ENCODE peak calls at places on chromosomes 3 and 15, in eight cellular contexts. One of them, this sample, is unnamed.
A peak's percentile ranks its signal among the peaks of the same experiment; 100 is the strongest.

GRCh38 chr3:150480802-150481201 is 65.5 kb downstream of the SERP1 start:
- DNase-seq in pancreas: no peak
- DNase-seq in choroid plexus epithelial cell: no peak
- DNase-seq in neural crest cell: no peak
- DNase-seq in mesothelial cell of epicardium: no peak
- DNase-seq in WERI-Rb-1: no peak
- DNase-seq in heart right ventricle: no peak
- DNase-seq in BJ: no peak
- DNase-seq in this sample: no peak

GRCh38 chr3:176896640-176897039 is 300.6 kb downstream of the TBL1XR1 start:
- DNase-seq in pancreas: no peak
- DNase-seq in choroid plexus epithelial cell: no peak
- DNase-seq in neural crest cell: no peak
- DNase-seq in mesothelial cell of epicardium: no peak
- DNase-seq in WERI-Rb-1: no peak
- DNase-seq in heart right ventricle: no peak
- DNase-seq in BJ: no peak
- DNase-seq in this sample: no peak

GRCh38 chr15:64161688-64162477 is 939 bp downstream of the PPIB start:
- DNase-seq in pancreas: no peak
- DNase-seq in choroid plexus epithelial cell: no peak
- DNase-seq in neural crest cell: no peak
- DNase-seq in mesothelial cell of epicardium: no peak
- DNase-seq in WERI-Rb-1: no peak
- DNase-seq in heart right ventricle: no peak
- DNase-seq in BJ: no peak
- DNase-seq in this sample: no peak

GRCh38 chr15:83107841-83108181 is 366 bp downstream of the TM6SF1 start:
- DNase-seq in pancreas: no peak
- DNase-seq in choroid plexus epithelial cell: no peak
- DNase-seq in neural crest cell: no peak
- DNase-seq in mesothelial cell of epicardium: no peak
- DNase-seq in WERI-Rb-1: no peak
- DNase-seq in heart right ventricle: no peak
- DNase-seq in BJ: no peak
- DNase-seq in this sample: no peak

GRCh38 chr3:194976813-194977322 is 291.2 kb downstream of the FAM43A start:
- DNase-seq in pancreas: no peak
- DNase-seq in choroid plexus epithelial cell: no peak
- DNase-seq in neural crest cell: no peak
- DNase-seq in mesothelial cell of epicardium: no peak
- DNase-seq in WERI-Rb-1: no peak
- DNase-seq in heart right ventricle: no peak
- DNase-seq in BJ: no peak
- DNase-seq in this sample: peak; percentile 16

GRCh38 chr3:55169161-55169560 is 241.3 kb upstream of the LRTM1 start:
- DNase-seq in pancreas: no peak
- DNase-seq in choroid plexus epithelial cell: peak; percentile 29
- DNase-seq in neural crest cell: no peak
- DNase-seq in mesothelial cell of epicardium: no peak
- DNase-seq in WERI-Rb-1: no peak
- DNase-seq in heart right ventricle: no peak
- DNase-seq in BJ: no peak
- DNase-seq in this sample: no peak

GRCh38 chr3:59143447-59143846 is 93.6 kb upstream of the CFAP20DC start:
- DNase-seq in pancreas: no peak
- DNase-seq in choroid plexus epithelial cell: peak; percentile 24
- DNase-seq in neural crest cell: no peak
- DNase-seq in mesothelial cell of epicardium: no peak
- DNase-seq in WERI-Rb-1: no peak
- DNase-seq in heart right ventricle: no peak
- DNase-seq in BJ: no peak
- DNase-seq in this sample: no peak

GRCh38 chr15:52680041-52680391 is 828 bp upstream of the ATOSA start:
- DNase-seq in pancreas: no peak
- DNase-seq in choroid plexus epithelial cell: peak; percentile 33
- DNase-seq in neural crest cell: no peak
- DNase-seq in mesothelial cell of epicardium: no peak
- DNase-seq in WERI-Rb-1: no peak
- DNase-seq in heart right ventricle: no peak
- DNase-seq in BJ: no peak
- DNase-seq in this sample: no peak

GRCh38 chr3:162195147-162195546 is 698.5 kb downstream of the OTOL1 start:
- DNase-seq in pancreas: no peak
- DNase-seq in choroid plexus epithelial cell: no peak
- DNase-seq in neural crest cell: no peak
- DNase-seq in mesothelial cell of epicardium: no peak
- DNase-seq in WERI-Rb-1: no peak
- DNase-seq in heart right ventricle: no peak
- DNase-seq in BJ: no peak
- DNase-seq in this sample: no peak

GRCh38 chr15:62617741-62618140 is 424.8 kb upstream of the TPM1 start:
- DNase-seq in pancreas: no peak
- DNase-seq in choroid plexus epithelial cell: no peak
- DNase-seq in neural crest cell: no peak
- DNase-seq in mesothelial cell of epicardium: no peak
- DNase-seq in WERI-Rb-1: no peak
- DNase-seq in heart right ventricle: no peak
- DNase-seq in BJ: no peak
- DNase-seq in this sample: no peak

GRCh38 chr15:81176291-81176893 is 20.3 kb upstream of the IL16 start:
- DNase-seq in pancreas: no peak
- DNase-seq in choroid plexus epithelial cell: no peak
- DNase-seq in neural crest cell: no peak
- DNase-seq in mesothelial cell of epicardium: no peak
- DNase-seq in WERI-Rb-1: no peak
- DNase-seq in heart right ventricle: peak; percentile 66
- DNase-seq in BJ: no peak
- DNase-seq in this sample: no peak

GRCh38 chr15:38872732-38873131 is 308.1 kb upstream of the RASGRP1 start:
- DNase-seq in pancreas: no peak
- DNase-seq in choroid plexus epithelial cell: no peak
- DNase-seq in neural crest cell: no peak
- DNase-seq in mesothelial cell of epicardium: no peak
- DNase-seq in WERI-Rb-1: no peak
- DNase-seq in heart right ventricle: no peak
- DNase-seq in BJ: no peak
- DNase-seq in this sample: no peak

GRCh38 chr3:182959474-182960350 is 20.6 kb downstream of the DCUN1D1 start:
- DNase-seq in pancreas: no peak
- DNase-seq in choroid plexus epithelial cell: peak; percentile 56
- DNase-seq in neural crest cell: peak; percentile 9
- DNase-seq in mesothelial cell of epicardium: no peak
- DNase-seq in WERI-Rb-1: no peak
- DNase-seq in heart right ventricle: no peak
- DNase-seq in BJ: no peak
- DNase-seq in this sample: no peak

GRCh38 chr3:29922990-29923746 is 642.3 kb downstream of the RBMS3 start:
- DNase-seq in pancreas: no peak
- DNase-seq in choroid plexus epithelial cell: peak; percentile 93
- DNase-seq in neural crest cell: no peak
- DNase-seq in mesothelial cell of epicardium: no peak
- DNase-seq in WERI-Rb-1: peak; percentile 4
- DNase-seq in heart right ventricle: no peak
- DNase-seq in BJ: peak; percentile 79
- DNase-seq in this sample: no peak

GRCh38 chr3:69174871-69175737 is 52.7 kb upstream of the LMOD3 start:
- DNase-seq in pancreas: no peak
- DNase-seq in choroid plexus epithelial cell: peak; percentile 17
- DNase-seq in neural crest cell: no peak
- DNase-seq in mesothelial cell of epicardium: no peak
- DNase-seq in WERI-Rb-1: no peak
- DNase-seq in heart right ventricle: no peak
- DNase-seq in BJ: no peak
- DNase-seq in this sample: no peak

GRCh38 chr15:85580914-85581313 is 200.5 kb downstream of the AKAP13 start:
- DNase-seq in pancreas: peak; percentile 43
- DNase-seq in choroid plexus epithelial cell: peak; percentile 37
- DNase-seq in neural crest cell: no peak
- DNase-seq in mesothelial cell of epicardium: no peak
- DNase-seq in WERI-Rb-1: no peak
- DNase-seq in heart right ventricle: peak; percentile 28
- DNase-seq in BJ: no peak
- DNase-seq in this sample: no peak

GRCh38 chr3:134373278-134373941 is 837 bp downstream of the AMOTL2 start:
- DNase-seq in pancreas: peak; percentile 74
- DNase-seq in choroid plexus epithelial cell: peak; percentile 94
- DNase-seq in neural crest cell: peak; percentile 75
- DNase-seq in mesothelial cell of epicardium: peak; percentile 72
- DNase-seq in WERI-Rb-1: peak; percentile 76
- DNase-seq in heart right ventricle: peak; percentile 80
- DNase-seq in BJ: no peak
- DNase-seq in this sample: peak; percentile 88

GRCh38 chr3:182626484-182627467 is 166.5 kb upstream of the ATP11B start:
- DNase-seq in pancreas: no peak
- DNase-seq in choroid plexus epithelial cell: no peak
- DNase-seq in neural crest cell: no peak
- DNase-seq in mesothelial cell of epicardium: no peak
- DNase-seq in WERI-Rb-1: no peak
- DNase-seq in heart right ventricle: no peak
- DNase-seq in BJ: no peak
- DNase-seq in this sample: no peak

GRCh38 chr3:134315286-134316106 is 58.8 kb downstream of the AMOTL2 start:
- DNase-seq in pancreas: no peak
- DNase-seq in choroid plexus epithelial cell: peak; percentile 97
- DNase-seq in neural crest cell: no peak
- DNase-seq in mesothelial cell of epicardium: no peak
- DNase-seq in WERI-Rb-1: no peak
- DNase-seq in heart right ventricle: peak; percentile 75
- DNase-seq in BJ: no peak
- DNase-seq in this sample: peak; percentile 48

GRCh38 chr3:111081008-111081545 is 9.5 kb downstream of the NECTIN3 start:
- DNase-seq in pancreas: no peak
- DNase-seq in choroid plexus epithelial cell: peak; percentile 68
- DNase-seq in neural crest cell: no peak
- DNase-seq in mesothelial cell of epicardium: no peak
- DNase-seq in WERI-Rb-1: no peak
- DNase-seq in heart right ventricle: no peak
- DNase-seq in BJ: peak; percentile 42
- DNase-seq in this sample: no peak

GRCh38 chr3:161104561-161105551 is at the start of gene B3GALNT1:
- DNase-seq in pancreas: peak; percentile 66
- DNase-seq in choroid plexus epithelial cell: peak; percentile 50
- DNase-seq in neural crest cell: peak; percentile 50
- DNase-seq in mesothelial cell of epicardium: peak; percentile 37
- DNase-seq in WERI-Rb-1: peak; percentile 79
- DNase-seq in heart right ventricle: peak; percentile 67
- DNase-seq in BJ: peak; percentile 4
- DNase-seq in this sample: peak; percentile 76

GRCh38 chr15:87219650-87220615 is 1036.6 kb downstream of the NTRK3 start:
- DNase-seq in pancreas: no peak
- DNase-seq in choroid plexus epithelial cell: peak; percentile 15
- DNase-seq in neural crest cell: no peak
- DNase-seq in mesothelial cell of epicardium: no peak
- DNase-seq in WERI-Rb-1: no peak
- DNase-seq in heart right ventricle: no peak
- DNase-seq in BJ: no peak
- DNase-seq in this sample: no peak

GRCh38 chr15:39247574-39247973 is 333.3 kb upstream of the THBS1 start:
- DNase-seq in pancreas: no peak
- DNase-seq in choroid plexus epithelial cell: no peak
- DNase-seq in neural crest cell: no peak
- DNase-seq in mesothelial cell of epicardium: no peak
- DNase-seq in WERI-Rb-1: no peak
- DNase-seq in heart right ventricle: no peak
- DNase-seq in BJ: no peak
- DNase-seq in this sample: no peak

GRCh38 chr3:53823026-53823955 is 22.9 kb downstream of the CHDH start:
- DNase-seq in pancreas: no peak
- DNase-seq in choroid plexus epithelial cell: no peak
- DNase-seq in neural crest cell: no peak
- DNase-seq in mesothelial cell of epicardium: no peak
- DNase-seq in WERI-Rb-1: no peak
- DNase-seq in heart right ventricle: no peak
- DNase-seq in BJ: no peak
- DNase-seq in this sample: no peak

GRCh38 chr3:141455603-141456327 is 31.1 kb upstream of the RASA2 start:
- DNase-seq in pancreas: no peak
- DNase-seq in choroid plexus epithelial cell: no peak
- DNase-seq in neural crest cell: no peak
- DNase-seq in mesothelial cell of epicardium: no peak
- DNase-seq in WERI-Rb-1: no peak
- DNase-seq in heart right ventricle: no peak
- DNase-seq in BJ: no peak
- DNase-seq in this sample: no peak

GRCh38 chr15:59172289-59172901 is 34.2 kb upstream of the LDHAL6B start:
- DNase-seq in pancreas: no peak
- DNase-seq in choroid plexus epithelial cell: no peak
- DNase-seq in neural crest cell: no peak
- DNase-seq in mesothelial cell of epicardium: no peak
- DNase-seq in WERI-Rb-1: no peak
- DNase-seq in heart right ventricle: no peak
- DNase-seq in BJ: no peak
- DNase-seq in this sample: no peak
- TF ChIP-seq CTCF in pancreas: no peak
- TF ChIP-seq CTCF in choroid plexus epithelial cell: peak; percentile 30
- TF ChIP-seq CTCF in neural crest cell: peak; percentile 35
- TF ChIP-seq CTCF in mesothelial cell of epicardium: no peak
- TF ChIP-seq CTCF in WERI-Rb-1: no peak
- TF ChIP-seq CTCF in heart right ventricle: no peak
- TF ChIP-seq CTCF in BJ: no peak
- TF ChIP-seq CTCF in this sample: peak; percentile 41

DNA sequence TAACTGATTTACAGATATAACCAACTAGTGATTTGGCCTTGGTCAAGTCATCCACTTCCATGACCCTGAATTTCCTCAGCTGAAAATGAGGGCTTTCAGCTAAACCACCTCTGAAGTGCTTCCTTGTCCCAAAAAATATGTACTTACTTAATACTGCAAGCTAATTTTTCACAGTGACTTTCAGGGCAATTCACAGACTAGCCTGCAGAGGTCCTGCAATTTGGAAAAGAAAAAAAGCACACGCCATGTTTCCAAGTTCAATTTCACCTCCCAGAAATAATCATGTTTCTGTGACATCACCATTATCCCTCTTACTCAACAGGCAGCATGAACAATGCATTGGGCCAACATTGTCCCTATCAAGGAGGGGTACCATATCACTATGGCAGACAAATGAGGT is 218.2 kb downstream of the SHOX2 start:
- DNase-seq in pancreas: no peak
- DNase-seq in choroid plexus epithelial cell: no peak
- DNase-seq in neural crest cell: no peak
- DNase-seq in mesothelial cell of epicardium: no peak
- DNase-seq in WERI-Rb-1: no peak
- DNase-seq in heart right ventricle: no peak
- DNase-seq in BJ: no peak
- DNase-seq in this sample: no peak
- TF ChIP-seq CTCF in pancreas: no peak
- TF ChIP-seq CTCF in choroid plexus epithelial cell: no peak
- TF ChIP-seq CTCF in neural crest cell: no peak
- TF ChIP-seq CTCF in mesothelial cell of epicardium: no peak
- TF ChIP-seq CTCF in WERI-Rb-1: peak; percentile 2
- TF ChIP-seq CTCF in heart right ventricle: no peak
- TF ChIP-seq CTCF in BJ: peak; percentile 2
- TF ChIP-seq CTCF in this sample: peak; percentile 16

GRCh38 chr3:159486580-159486979 is 502.1 kb upstream of the IL12A start:
- DNase-seq in pancreas: no peak
- DNase-seq in choroid plexus epithelial cell: peak; percentile 31
- DNase-seq in neural crest cell: no peak
- DNase-seq in mesothelial cell of epicardium: no peak
- DNase-seq in WERI-Rb-1: peak; percentile 13
- DNase-seq in heart right ventricle: no peak
- DNase-seq in BJ: no peak
- DNase-seq in this sample: no peak
- TF ChIP-seq CTCF in pancreas: no peak
- TF ChIP-seq CTCF in choroid plexus epithelial cell: peak; percentile 47
- TF ChIP-seq CTCF in neural crest cell: peak; percentile 15
- TF ChIP-seq CTCF in mesothelial cell of epicardium: no peak
- TF ChIP-seq CTCF in WERI-Rb-1: peak; percentile 64
- TF ChIP-seq CTCF in heart right ventricle: no peak
- TF ChIP-seq CTCF in BJ: peak; percentile 29
- TF ChIP-seq CTCF in this sample: no peak

GRCh38 chr3:189195302-189195701 is 23.5 kb downstream of the TPRG1 start:
- DNase-seq in pancreas: no peak
- DNase-seq in choroid plexus epithelial cell: peak; percentile 7
- DNase-seq in neural crest cell: no peak
- DNase-seq in mesothelial cell of epicardium: no peak
- DNase-seq in WERI-Rb-1: peak; percentile 22
- DNase-seq in heart right ventricle: no peak
- DNase-seq in BJ: no peak
- DNase-seq in this sample: no peak
- TF ChIP-seq CTCF in pancreas: no peak
- TF ChIP-seq CTCF in choroid plexus epithelial cell: peak; percentile 36
- TF ChIP-seq CTCF in neural crest cell: no peak
- TF ChIP-seq CTCF in mesothelial cell of epicardium: no peak
- TF ChIP-seq CTCF in WERI-Rb-1: peak; percentile 61
- TF ChIP-seq CTCF in heart right ventricle: no peak
- TF ChIP-seq CTCF in BJ: no peak
- TF ChIP-seq CTCF in this sample: peak; percentile 38